ENCODE peak calls at places on chromosome 20, in five cellular contexts. W is body of pancreas, V is foreskin fibroblast, A is dorsolateral prefrontal cortex, H is AG04449. F is an unnamed sample.

GRCh38 chr20:33995053-33995816 is 1.5 kb downstream of the RALY start:
- DNase-seq in V (peak; percentile 24), W (no peak), H (no peak), A (no peak), F (no peak)

GRCh38 chr20:38339993-38340392 is 6.3 kb upstream of the LBP start:
- DNase-seq in V (no peak), W (no peak), A (no peak), H (no peak), F (no peak)

GRCh38 chr20:15848126-15848525 is 725.1 kb downstream of the KIF16B start:
- DNase-seq in V (no peak), W (no peak), A (no peak), H (no peak), F (no peak)

GRCh38 chr20:18585134-18585533 is 2.7 kb upstream of the DTD1 start:
- DNase-seq in W (no peak), V (peak; percentile 61), H (no peak), A (no peak), F (peak; percentile 63)

GRCh38 chr20:1813674-1814635 is 81.3 kb upstream of the SIRPA start:
- DNase-seq in H (no peak), V (peak; percentile 84), A (no peak), W (no peak), F (no peak)

GRCh38 chr20:8309638-8310037 is 177.6 kb downstream of the PLCB1 start:
- DNase-seq in H (peak; percentile 14), W (no peak), V (no peak), A (peak; percentile 67), F (no peak)

GRCh38 chr20:2624190-2624589 is 28.2 kb upstream of the NOP56 start:
- DNase-seq in V (no peak), A (no peak), H (no peak), W (peak; percentile 24), F (no peak)

GRCh38 chr20:60754866-60755265 is 497.2 kb upstream of the CDH4 start:
- DNase-seq in A (no peak), W (no peak), H (no peak), V (no peak), F (no peak)

GRCh38 chr20:6768228-6769185 is 1.0 kb downstream of the BMP2 start:
- DNase-seq in A (no peak), W (peak; percentile 45), H (no peak), V (peak; percentile 60), F (no peak)

GRCh38 chr20:12112089-12112474 is 194.4 kb downstream of the BTBD3 start:
- DNase-seq in V (no peak), A (no peak), W (no peak), H (no peak), F (no peak)

GRCh38 chr20:63977392-63978276 is 1.8 kb downstream of the SAMD10 start:
- DNase-seq in A (no peak), H (no peak), V (peak; percentile 78), W (peak; percentile 39), F (no peak)

GRCh38 chr20:36093025-36093803 is 61.3 kb upstream of the EPB41L1 start:
- DNase-seq in V (peak; percentile 49), A (peak; percentile 63), W (peak; percentile 76), H (no peak), F (no peak)

GRCh38 chr20:46255440-46256104 is 52.7 kb downstream of the CDH22 start:
- DNase-seq in V (peak; percentile 37), H (no peak), W (peak; percentile 91), A (peak; percentile 46), F (no peak)

GRCh38 chr20:44057698-44058675 is 129.0 kb downstream of the JPH2 start:
- DNase-seq in H (no peak), V (peak; percentile 91), W (no peak), A (no peak), F (peak; percentile 44)

GRCh38 chr20:64230461-64231145 is 24.9 kb upstream of the PCMTD2 start:
- DNase-seq in W (no peak), H (no peak), V (no peak), A (no peak), F (no peak)

GRCh38 chr20:39214778-39215177 is 252.6 kb downstream of the DHX35 start:
- DNase-seq in V (no peak), A (no peak), H (no peak), W (no peak), F (no peak)

GRCh38 chr20:5621305-5621704 is 128.9 kb upstream of the SHLD1 start:
- DNase-seq in W (peak; percentile 71), H (no peak), A (no peak), V (no peak), F (no peak)

GRCh38 chr20:24985802-24986201 is 6.7 kb downstream of the APMAP start:
- DNase-seq in A (no peak), W (no peak), V (no peak), H (no peak), F (no peak)

GRCh38 chr20:33803921-33804337 is 7.2 kb upstream of the CHMP4B start:
- DNase-seq in V (peak; percentile 69), W (no peak), A (no peak), H (no peak), F (peak; percentile 18)

GRCh38 chr20:8043687-8044278 is 24.2 kb upstream of the TMX4 start:
- DNase-seq in W (peak; percentile 39), A (no peak), V (peak; percentile 74), H (no peak), F (peak; percentile 24)

GRCh38 chr20:33079267-33079666 is at the start of gene BPIFB4:
- DNase-seq in W (no peak), V (peak; percentile 69), H (peak; percentile 37), A (no peak), F (no peak)

GRCh38 chr20:63969851-63970713 is at the start of gene ZNF512B:
- DNase-seq in W (peak; percentile 77), H (no peak), V (peak; percentile 81), A (no peak), F (no peak)

GRCh38 chr20:37615507-37616425 is 78.1 kb upstream of the CTNNBL1 start:
- DNase-seq in A (no peak), H (no peak), V (peak; percentile 63), W (peak; percentile 40), F (no peak)

GRCh38 chr20:3745686-3746173 is 13.2 kb downstream of the HSPA12B start:
- DNase-seq in W (no peak), A (no peak), H (no peak), V (no peak), F (no peak)

GRCh38 chr20:46953596-46953995 is 59.0 kb downstream of the EYA2 start:
- DNase-seq in V (no peak), A (no peak), H (no peak), W (no peak), F (no peak)

GRCh38 chr20:16661738-16662137 is 68.1 kb upstream of the SNRPB2 start:
- DNase-seq in V (no peak), W (no peak), H (no peak), A (peak; percentile 34), F (no peak)

GRCh38 chr20:52078289-52078688 is 113.3 kb downstream of the ZFP64 start:
- DNase-seq in H (no peak), V (no peak), W (no peak), A (no peak), F (no peak)

GRCh38 chr20:18001131-18001921 is 32.5 kb downstream of the MGME1 start:
- DNase-seq in W (peak; percentile 67), H (no peak), A (peak; percentile 60), V (peak; percentile 74), F (peak; percentile 75)

GRCh38 chr20:40691566-40692239 is 2.7 kb upstream of the MAFB start:
- DNase-seq in V (no peak), H (no peak), A (no peak), W (no peak), F (no peak)

GRCh38 chr20:2849529-2849928 is 9.0 kb downstream of the VPS16 start:
- DNase-seq in W (no peak), V (no peak), H (no peak), A (no peak), F (no peak)

GRCh38 chr20:62411479-62412193 is 4.6 kb upstream of the CABLES2 start:
- DNase-seq in H (no peak), V (no peak), W (no peak), A (no peak), F (no peak)
- TF ChIP-seq CTCF in H (no peak), V (no peak), W (no peak), A (no peak), F (no peak)

GRCh38 chr20:50513169-50514034 is 3.2 kb downstream of the PTPN1 start:
- DNase-seq in A (no peak), W (no peak), H (no peak), V (peak; percentile 71), F (no peak)
- H3K4me3 ChIP-seq in A (peak overlapping the region; percentile 100), W (no peak overlapping the region), H (no peak overlapping the region), V (peak overlapping the region; percentile 97), F (no peak overlapping the region)

DNA sequence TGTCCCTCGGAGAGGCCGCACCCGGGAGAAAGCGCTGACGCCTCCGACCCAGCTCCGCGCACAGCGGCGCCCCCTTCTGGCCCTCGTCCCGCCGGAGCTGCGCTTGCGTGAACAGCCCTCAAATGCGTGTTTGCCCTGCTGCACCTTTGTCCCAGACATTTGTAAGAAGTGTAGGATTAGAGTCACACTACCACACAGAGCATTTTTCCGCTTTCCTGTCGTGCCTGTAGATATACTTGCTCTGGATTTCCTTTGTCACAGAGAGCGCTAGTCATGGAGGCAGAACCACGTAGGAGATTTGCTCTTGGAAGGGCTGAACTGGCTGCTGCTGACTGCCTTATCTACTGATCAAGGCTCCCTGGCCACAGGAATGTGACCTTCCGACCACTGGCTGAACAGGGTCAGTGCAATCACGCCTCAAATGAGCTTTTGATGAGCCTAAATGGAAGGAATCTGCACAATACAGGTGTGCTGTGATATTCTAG is 62.3 kb downstream of the PAX1 start:
- DNase-seq in W (no peak), H (no peak), A (no peak), V (no peak), F (no peak)
- TF ChIP-seq CTCF in W (no peak), H (no peak), A (peak; percentile 34), V (no peak), F (no peak)

DNA sequence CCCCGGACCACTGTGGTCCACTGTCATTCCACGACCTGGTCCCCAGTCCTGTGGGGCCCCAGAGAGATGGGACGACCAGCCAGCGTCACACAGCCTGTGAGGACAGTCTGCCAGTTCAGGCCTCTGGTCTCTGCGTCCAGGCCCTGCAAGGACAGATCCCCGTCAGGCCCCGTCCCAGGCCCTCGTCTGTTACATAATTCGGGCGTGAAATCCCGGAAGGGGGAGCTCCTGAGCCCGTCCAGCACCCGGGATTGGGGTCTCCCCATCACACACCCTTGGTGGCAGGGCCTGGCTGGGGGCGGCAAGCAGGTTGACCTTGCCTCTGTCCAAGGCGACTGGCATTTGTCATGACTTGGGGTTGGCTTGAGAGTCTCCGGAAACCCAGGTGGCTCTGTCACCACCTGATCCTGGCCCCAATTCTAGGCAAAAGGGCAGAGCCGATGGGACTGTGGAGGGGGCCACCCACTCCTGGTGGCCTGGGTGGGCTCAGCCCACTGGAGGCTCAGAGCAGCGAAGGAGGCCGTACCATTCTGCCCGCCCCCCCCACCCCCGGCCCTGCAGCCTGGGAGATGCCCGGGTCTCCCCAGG is 73.8 kb upstream of the GATA5 start:
- DNase-seq in V (no peak), A (no peak), W (no peak), H (no peak), F (no peak)
- H3K4me3 ChIP-seq in V (no peak overlapping the region), A (peak overlapping the region; percentile 58), W (no peak overlapping the region), H (no peak overlapping the region), F (no peak overlapping the region)

GRCh38 chr20:49786671-49787370 is 25.8 kb upstream of the SLC9A8 start:
- DNase-seq in W (no peak), H (no peak), A (no peak), V (peak; percentile 62), F (no peak)
- TF ChIP-seq CTCF in W (no peak), H (peak; percentile 16), A (peak; percentile 40), V (peak; percentile 29), F (peak; percentile 49)